ENCODE peak calls at places on chromosomes 7 and 10, in five cellular contexts. I is stimulated activated CD4-positive, alpha-beta T cell treated with anti-CD3 and anti-CD28 coated beads, TNF-alpha, amount 100 ng/mL, for 24 hours; T is mammary epithelial cell; R is activated T-cell treated with anti-CD3 and anti-CD28 coated beads, Interleukin-2, amount 50 U/mL, for 72 hours; H is HFF-Myc. E is an unnamed sample.

GRCh38 chr7:79034733-79035132 is 418.7 kb downstream of the MAGI2 start:
- DNase-seq in I (no peak), T (no peak), R (no peak), H (no peak), E (no peak)

GRCh38 chr10:31458974-31459373 is 140.0 kb downstream of the ZEB1 start:
- DNase-seq in I (no peak), T (no peak), R (no peak), H (no peak), E (no peak)

GRCh38 chr10:78875331-78875877 is 193.4 kb upstream of the ZMIZ1 start:
- DNase-seq in I (no peak), T (no peak), R (no peak), H (no peak), E (no peak)

GRCh38 chr10:35517431-35518181 is 87.5 kb upstream of the GJD4 start:
- DNase-seq in I (no peak), T (peak), R (no peak), H (peak), E (peak)

GRCh38 chr7:8387551-8388256 is 45.7 kb upstream of the NXPH1 start:
- DNase-seq in I (no peak), T (no peak), R (no peak), H (no peak), E (no peak)

GRCh38 chr7:90455163-90456030 is 14.0 kb upstream of the PTTG1IP2 start:
- DNase-seq in I (no peak), T (peak), R (peak), H (peak), E (no peak)

GRCh38 chr7:98329974-98330373 is 48.5 kb downstream of the BRI3 start:
- DNase-seq in I (no peak), T (no peak), R (no peak), H (no peak), E (no peak)

GRCh38 chr10:49611166-49611814 is 1.2 kb downstream of the SLC18A3 start:
- DNase-seq in I (no peak), T (no peak), R (no peak), H (no peak), E (no peak)

GRCh38 chr7:28847681-28848080 is 110.4 kb downstream of the TRIL start:
- DNase-seq in I (no peak), T (no peak), R (no peak), H (no peak), E (peak)

GRCh38 chr7:44415510-44415909 is 74.9 kb downstream of the NUDCD3 start:
- DNase-seq in I (no peak), T (no peak), R (no peak), H (no peak), E (no peak)

GRCh38 chr7:25389489-25390106 is 161.3 kb upstream of the NPVF start:
- DNase-seq in I (no peak), T (peak), R (peak), H (peak), E (no peak)

GRCh38 chr7:157234271-157234670 is 95.5 kb downstream of the UBE3C start:
- DNase-seq in I (no peak), T (no peak), R (no peak), H (peak), E (no peak)

GRCh38 chr10:3828404-3829192 is 43.6 kb upstream of the KLF6 start:
- DNase-seq in I (peak), T (peak), R (peak), H (no peak), E (peak)

GRCh38 chr10:51242393-51242792 is 168.1 kb downstream of the PRKG1 start:
- DNase-seq in I (no peak), T (no peak), R (no peak), H (no peak), E (no peak)

GRCh38 chr7:154953006-154953684 is 49.8 kb downstream of the PAXIP1 start:
- DNase-seq in I (peak), T (peak), R (peak), H (peak), E (no peak)

GRCh38 chr7:31553636-31554035 is 39.7 kb downstream of the ITPRID1 start:
- DNase-seq in I (no peak), T (no peak), R (no peak), H (no peak), E (no peak)

GRCh38 chr10:28619465-28619864 is 57.9 kb upstream of the BAMBI start:
- DNase-seq in I (no peak), T (no peak), R (no peak), H (no peak), E (no peak)

GRCh38 chr10:46216836-46217748 is 69.7 kb upstream of the ANTXRL start:
- DNase-seq in I (no peak), T (peak), R (no peak), H (no peak), E (no peak)

GRCh38 chr10:43233601-43234430 is 33.0 kb downstream of the RASGEF1A start:
- DNase-seq in I (no peak), T (no peak), R (no peak), H (no peak), E (peak)

GRCh38 chr10:104277785-104278184 is 8.8 kb downstream of the GSTO2 start:
- DNase-seq in I (no peak), T (no peak), R (no peak), H (no peak), E (no peak)

GRCh38 chr7:131170440-131171105 is 157.1 kb upstream of the MKLN1 start:
- DNase-seq in I (no peak), T (no peak), R (no peak), H (no peak), E (no peak)

E was measured in uterus.